ENCODE peak calls at places on chromosomes 4 and X, in seven cellular contexts. One of them, this sample, is unnamed.
A peak's percentile ranks its signal among the peaks of the same experiment; 100 is the strongest.

GRCh38 chr4:54902261-54902660 is 223.1 kb downstream of the KDR start:
- DNase-seq in right lobe of liver: no peak
- DNase-seq in fibroblast of mammary gland: no peak
- DNase-seq in T-helper 17 cell: no peak
- DNase-seq in activated T-helper 1 cell treated with anti-CD3 and anti-CD28 coated beads, Interleukin-2, amount 50 U/mL, for 16 hours: no peak
- DNase-seq in stimulated activated CD8-positive, alpha-beta memory T cell treated with anti-CD3 and anti-CD28 coated beads, Interleukin-7, amount 100 ng/mL, for 24 hours: no peak
- DNase-seq in cerebellar cortex: no peak
- DNase-seq in this sample: no peak

GRCh38 chrX:107677501-107677901 is 49.2 kb downstream of the PRPS1 start:
- DNase-seq in stimulated activated CD8-positive, alpha-beta memory T cell treated with anti-CD3 and anti-CD28 coated beads, Interleukin-7, amount 100 ng/mL, for 24 hours: no peak
- DNase-seq in right lobe of liver: no peak
- DNase-seq in T-helper 17 cell: no peak
- DNase-seq in cerebellar cortex: no peak
- DNase-seq in activated T-helper 1 cell treated with anti-CD3 and anti-CD28 coated beads, Interleukin-2, amount 50 U/mL, for 16 hours: no peak
- DNase-seq in fibroblast of mammary gland: peak; percentile 57
- DNase-seq in this sample: no peak

GRCh38 chrX:130167040-130167439 is 1.4 kb upstream of the AIFM1 start:
- DNase-seq in activated T-helper 1 cell treated with anti-CD3 and anti-CD28 coated beads, Interleukin-2, amount 50 U/mL, for 16 hours: no peak
- DNase-seq in cerebellar cortex: no peak
- DNase-seq in fibroblast of mammary gland: no peak
- DNase-seq in right lobe of liver: no peak
- DNase-seq in T-helper 17 cell: no peak
- DNase-seq in stimulated activated CD8-positive, alpha-beta memory T cell treated with anti-CD3 and anti-CD28 coated beads, Interleukin-7, amount 100 ng/mL, for 24 hours: no peak
- DNase-seq in this sample: no peak

GRCh38 chr4:147824316-147824715 is 92.4 kb downstream of the ARHGAP10 start:
- DNase-seq in stimulated activated CD8-positive, alpha-beta memory T cell treated with anti-CD3 and anti-CD28 coated beads, Interleukin-7, amount 100 ng/mL, for 24 hours: no peak
- DNase-seq in fibroblast of mammary gland: no peak
- DNase-seq in activated T-helper 1 cell treated with anti-CD3 and anti-CD28 coated beads, Interleukin-2, amount 50 U/mL, for 16 hours: no peak
- DNase-seq in right lobe of liver: no peak
- DNase-seq in cerebellar cortex: no peak
- DNase-seq in T-helper 17 cell: no peak
- DNase-seq in this sample: no peak

GRCh38 chrX:16429391-16429790 is 220.6 kb upstream of the S100G start:
- DNase-seq in activated T-helper 1 cell treated with anti-CD3 and anti-CD28 coated beads, Interleukin-2, amount 50 U/mL, for 16 hours: no peak
- DNase-seq in fibroblast of mammary gland: no peak
- DNase-seq in cerebellar cortex: no peak
- DNase-seq in stimulated activated CD8-positive, alpha-beta memory T cell treated with anti-CD3 and anti-CD28 coated beads, Interleukin-7, amount 100 ng/mL, for 24 hours: no peak
- DNase-seq in T-helper 17 cell: no peak
- DNase-seq in right lobe of liver: no peak
- DNase-seq in this sample: no peak

GRCh38 chr4:109164011-109164410 is 138.4 kb downstream of the COL25A1 start:
- DNase-seq in stimulated activated CD8-positive, alpha-beta memory T cell treated with anti-CD3 and anti-CD28 coated beads, Interleukin-7, amount 100 ng/mL, for 24 hours: no peak
- DNase-seq in T-helper 17 cell: no peak
- DNase-seq in right lobe of liver: no peak
- DNase-seq in activated T-helper 1 cell treated with anti-CD3 and anti-CD28 coated beads, Interleukin-2, amount 50 U/mL, for 16 hours: no peak
- DNase-seq in fibroblast of mammary gland: no peak
- DNase-seq in cerebellar cortex: no peak
- DNase-seq in this sample: no peak

GRCh38 chr4:112510468-112511293 is 5.3 kb downstream of the NEUROG2 start:
- DNase-seq in fibroblast of mammary gland: no peak
- DNase-seq in right lobe of liver: no peak
- DNase-seq in T-helper 17 cell: no peak
- DNase-seq in stimulated activated CD8-positive, alpha-beta memory T cell treated with anti-CD3 and anti-CD28 coated beads, Interleukin-7, amount 100 ng/mL, for 24 hours: no peak
- DNase-seq in activated T-helper 1 cell treated with anti-CD3 and anti-CD28 coated beads, Interleukin-2, amount 50 U/mL, for 16 hours: no peak
- DNase-seq in cerebellar cortex: no peak
- DNase-seq in this sample: no peak

GRCh38 chr4:26127851-26128337 is 192.9 kb upstream of the RBPJ start:
- DNase-seq in cerebellar cortex: no peak
- DNase-seq in fibroblast of mammary gland: no peak
- DNase-seq in T-helper 17 cell: no peak
- DNase-seq in right lobe of liver: peak; percentile 40
- DNase-seq in activated T-helper 1 cell treated with anti-CD3 and anti-CD28 coated beads, Interleukin-2, amount 50 U/mL, for 16 hours: no peak
- DNase-seq in stimulated activated CD8-positive, alpha-beta memory T cell treated with anti-CD3 and anti-CD28 coated beads, Interleukin-7, amount 100 ng/mL, for 24 hours: no peak
- DNase-seq in this sample: no peak

GRCh38 chrX:153406903-153407302 is 4.4 kb upstream of the ZFP92 start:
- DNase-seq in activated T-helper 1 cell treated with anti-CD3 and anti-CD28 coated beads, Interleukin-2, amount 50 U/mL, for 16 hours: no peak
- DNase-seq in T-helper 17 cell: no peak
- DNase-seq in fibroblast of mammary gland: no peak
- DNase-seq in right lobe of liver: no peak
- DNase-seq in cerebellar cortex: no peak
- DNase-seq in stimulated activated CD8-positive, alpha-beta memory T cell treated with anti-CD3 and anti-CD28 coated beads, Interleukin-7, amount 100 ng/mL, for 24 hours: no peak
- DNase-seq in this sample: no peak

GRCh38 chrX:75155454-75155829 is 641 bp downstream of the ABCB7 start:
- DNase-seq in stimulated activated CD8-positive, alpha-beta memory T cell treated with anti-CD3 and anti-CD28 coated beads, Interleukin-7, amount 100 ng/mL, for 24 hours: no peak
- DNase-seq in cerebellar cortex: peak; percentile 20
- DNase-seq in T-helper 17 cell: no peak
- DNase-seq in right lobe of liver: no peak
- DNase-seq in fibroblast of mammary gland: peak; percentile 11
- DNase-seq in activated T-helper 1 cell treated with anti-CD3 and anti-CD28 coated beads, Interleukin-2, amount 50 U/mL, for 16 hours: no peak
- DNase-seq in this sample: no peak

GRCh38 chr4:89072921-89073320 is 15.9 kb upstream of the FAM13A start:
- DNase-seq in stimulated activated CD8-positive, alpha-beta memory T cell treated with anti-CD3 and anti-CD28 coated beads, Interleukin-7, amount 100 ng/mL, for 24 hours: no peak
- DNase-seq in fibroblast of mammary gland: no peak
- DNase-seq in activated T-helper 1 cell treated with anti-CD3 and anti-CD28 coated beads, Interleukin-2, amount 50 U/mL, for 16 hours: no peak
- DNase-seq in cerebellar cortex: no peak
- DNase-seq in T-helper 17 cell: no peak
- DNase-seq in right lobe of liver: no peak
- DNase-seq in this sample: no peak

GRCh38 chrX:23383411-23383810 is 48.8 kb downstream of the PTCHD1 start:
- DNase-seq in stimulated activated CD8-positive, alpha-beta memory T cell treated with anti-CD3 and anti-CD28 coated beads, Interleukin-7, amount 100 ng/mL, for 24 hours: no peak
- DNase-seq in activated T-helper 1 cell treated with anti-CD3 and anti-CD28 coated beads, Interleukin-2, amount 50 U/mL, for 16 hours: no peak
- DNase-seq in fibroblast of mammary gland: peak; percentile 81
- DNase-seq in T-helper 17 cell: no peak
- DNase-seq in right lobe of liver: no peak
- DNase-seq in cerebellar cortex: no peak
- DNase-seq in this sample: no peak

GRCh38 chr4:211033-211511 is 86.8 kb downstream of the ZNF718 start:
- DNase-seq in T-helper 17 cell: no peak
- DNase-seq in fibroblast of mammary gland: no peak
- DNase-seq in cerebellar cortex: no peak
- DNase-seq in right lobe of liver: no peak
- DNase-seq in stimulated activated CD8-positive, alpha-beta memory T cell treated with anti-CD3 and anti-CD28 coated beads, Interleukin-7, amount 100 ng/mL, for 24 hours: no peak
- DNase-seq in activated T-helper 1 cell treated with anti-CD3 and anti-CD28 coated beads, Interleukin-2, amount 50 U/mL, for 16 hours: no peak
- DNase-seq in this sample: no peak

GRCh38 chr4:164615964-164616363 is 138.0 kb upstream of the SMIM31 start:
- DNase-seq in right lobe of liver: no peak
- DNase-seq in fibroblast of mammary gland: no peak
- DNase-seq in activated T-helper 1 cell treated with anti-CD3 and anti-CD28 coated beads, Interleukin-2, amount 50 U/mL, for 16 hours: no peak
- DNase-seq in cerebellar cortex: no peak
- DNase-seq in stimulated activated CD8-positive, alpha-beta memory T cell treated with anti-CD3 and anti-CD28 coated beads, Interleukin-7, amount 100 ng/mL, for 24 hours: no peak
- DNase-seq in T-helper 17 cell: no peak
- DNase-seq in this sample: no peak

GRCh38 chr4:179666226-179666625 is 2224.0 kb upstream of the AGA start:
- DNase-seq in T-helper 17 cell: no peak
- DNase-seq in cerebellar cortex: no peak
- DNase-seq in stimulated activated CD8-positive, alpha-beta memory T cell treated with anti-CD3 and anti-CD28 coated beads, Interleukin-7, amount 100 ng/mL, for 24 hours: no peak
- DNase-seq in fibroblast of mammary gland: no peak
- DNase-seq in right lobe of liver: no peak
- DNase-seq in activated T-helper 1 cell treated with anti-CD3 and anti-CD28 coated beads, Interleukin-2, amount 50 U/mL, for 16 hours: no peak
- DNase-seq in this sample: no peak

GRCh38 chrX:10906861-10907260 is 204.3 kb upstream of the HCCS start:
- DNase-seq in fibroblast of mammary gland: peak; percentile 21
- DNase-seq in stimulated activated CD8-positive, alpha-beta memory T cell treated with anti-CD3 and anti-CD28 coated beads, Interleukin-7, amount 100 ng/mL, for 24 hours: no peak
- DNase-seq in cerebellar cortex: no peak
- DNase-seq in T-helper 17 cell: no peak
- DNase-seq in right lobe of liver: no peak
- DNase-seq in activated T-helper 1 cell treated with anti-CD3 and anti-CD28 coated beads, Interleukin-2, amount 50 U/mL, for 16 hours: no peak
- DNase-seq in this sample: no peak

GRCh38 chr4:95394733-95395306 is 154.0 kb downstream of the UNC5C start:
- DNase-seq in activated T-helper 1 cell treated with anti-CD3 and anti-CD28 coated beads, Interleukin-2, amount 50 U/mL, for 16 hours: no peak
- DNase-seq in fibroblast of mammary gland: no peak
- DNase-seq in stimulated activated CD8-positive, alpha-beta memory T cell treated with anti-CD3 and anti-CD28 coated beads, Interleukin-7, amount 100 ng/mL, for 24 hours: no peak
- DNase-seq in cerebellar cortex: no peak
- DNase-seq in right lobe of liver: no peak
- DNase-seq in T-helper 17 cell: no peak
- DNase-seq in this sample: no peak

GRCh38 chr4:10140866-10141759 is 24.5 kb upstream of the WDR1 start:
- DNase-seq in fibroblast of mammary gland: no peak
- DNase-seq in activated T-helper 1 cell treated with anti-CD3 and anti-CD28 coated beads, Interleukin-2, amount 50 U/mL, for 16 hours: no peak
- DNase-seq in cerebellar cortex: no peak
- DNase-seq in right lobe of liver: no peak
- DNase-seq in T-helper 17 cell: no peak
- DNase-seq in stimulated activated CD8-positive, alpha-beta memory T cell treated with anti-CD3 and anti-CD28 coated beads, Interleukin-7, amount 100 ng/mL, for 24 hours: no peak
- DNase-seq in this sample: no peak